ENCODE peak calls at places on chromosomes 5 and 9, in seven cellular contexts. N is aorta; A is ovary; E is GM23248; R is neural progenitor cell; H is fibroblast of lung; Z is effector memory CD4-positive, alpha-beta T cell. M is an unnamed sample.

GRCh38 chr9:115642285-115642684 is 511.3 kb upstream of the PAPPA start:
- DNase-seq in N (no peak), A (no peak), E (no peak), R (no peak), H (no peak), Z (no peak), M (no peak)

GRCh38 chr9:6133346-6134063 is 82.1 kb upstream of the IL33 start:
- DNase-seq in N (no peak), A (no peak), E (peak), R (no peak), H (peak), Z (no peak), M (peak)

GRCh38 chr9:35749515-35750255 is 598 bp downstream of the RGP1 start:
- DNase-seq in N (peak), A (no peak), E (peak), R (peak), H (no peak), Z (peak), M (no peak)

GRCh38 chr9:118059520-118060278 is 355.5 kb downstream of the TLR4 start:
- DNase-seq in N (no peak), A (no peak), E (peak), R (peak), H (peak), Z (no peak), M (peak)

GRCh38 chr5:175124821-175125220 is 319.2 kb downstream of the DRD1 start:
- DNase-seq in N (no peak), A (no peak), E (no peak), R (no peak), H (no peak), Z (no peak), M (no peak)

GRCh38 chr9:114011313-114011712 is 66.8 kb downstream of the AMBP start:
- DNase-seq in N (no peak), A (peak), E (no peak), R (no peak), H (no peak), Z (no peak), M (no peak)

GRCh38 chr9:12833701-12834100 is 58.9 kb downstream of the LURAP1L start:
- DNase-seq in N (no peak), A (no peak), E (no peak), R (no peak), H (no peak), Z (no peak), M (no peak)

GRCh38 chr9:13268469-13268868 is 11.0 kb downstream of the MPDZ start:
- DNase-seq in N (no peak), A (no peak), E (peak), R (no peak), H (peak), Z (no peak), M (peak)

GRCh38 chr5:125398466-125398865 is 652.0 kb upstream of the ZNF608 start:
- DNase-seq in N (no peak), A (no peak), E (no peak), R (no peak), H (no peak), Z (no peak), M (no peak)

GRCh38 chr9:127194881-127195713 is 69.5 kb upstream of the GARNL3 start:
- DNase-seq in N (peak), A (no peak), E (peak), R (no peak), H (peak), Z (no peak), M (no peak)

GRCh38 chr9:136685792-136686533 is 1.3 kb downstream of the AGPAT2 start:
- DNase-seq in N (no peak), A (no peak), E (peak), R (no peak), H (no peak), Z (no peak), M (no peak)

GRCh38 chr9:136686534-136686793 is 793 bp downstream of the AGPAT2 start:
- DNase-seq in N (no peak), A (no peak), E (no peak), R (no peak), H (no peak), Z (no peak), M (no peak)

GRCh38 chr9:136684799-136685198 is 2.5 kb downstream of the AGPAT2 start:
- DNase-seq in N (no peak), A (no peak), E (no peak), R (no peak), H (no peak), Z (no peak), M (no peak)

GRCh38 chr9:136684339-136684738 is 2.9 kb downstream of the AGPAT2 start:
- DNase-seq in N (no peak), A (no peak), E (no peak), R (no peak), H (no peak), Z (no peak), M (no peak)

DNA sequence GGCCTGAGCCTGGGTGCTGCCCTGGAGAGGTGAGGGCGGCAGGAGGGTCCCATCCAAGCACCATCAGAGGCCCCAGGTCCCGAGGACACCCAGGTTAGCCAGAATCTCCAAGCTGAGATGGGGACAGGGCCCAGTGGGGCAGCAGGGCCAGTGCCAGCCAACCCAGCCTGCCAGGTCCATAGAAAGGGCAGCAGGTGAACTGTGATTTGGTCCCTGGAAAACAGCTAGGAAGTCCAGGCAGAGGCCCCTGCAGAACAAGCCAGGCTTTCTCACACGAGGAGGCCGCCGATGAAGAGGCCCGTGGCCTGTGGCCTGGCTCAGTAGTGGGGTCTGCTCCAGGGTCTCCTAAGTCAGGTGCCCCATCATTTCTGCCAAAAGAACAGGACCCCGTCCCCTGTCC is 2.0 kb downstream of the AGPAT2 start:
- DNase-seq in N (no peak), A (no peak), E (no peak), R (no peak), H (no peak), Z (no peak), M (no peak)
- H3K4me3 ChIP-seq in N (no peak), A (no peak), E (no peak), R (no peak), H (no peak), Z (no peak), M (no peak)

DNA sequence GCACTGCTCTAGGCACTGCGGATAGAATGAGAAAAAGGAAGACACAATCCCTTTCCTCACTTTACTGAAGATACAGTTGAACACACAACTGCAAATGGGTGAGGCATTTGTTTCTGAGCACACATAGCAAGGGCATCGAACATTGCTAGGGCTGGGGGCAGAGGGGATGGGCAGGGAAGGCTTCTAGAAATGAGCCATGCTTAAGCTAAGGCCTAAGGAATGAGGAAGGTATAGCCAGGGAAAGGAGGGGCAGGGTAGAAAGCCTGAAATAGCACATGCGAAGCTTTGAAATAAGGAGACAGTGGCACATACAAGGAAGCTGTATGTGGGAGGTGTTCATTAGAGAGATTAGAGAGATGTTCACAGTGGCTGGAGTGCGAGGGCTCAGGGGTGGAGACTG is 92.7 kb downstream of the KIF4B start:
- DNase-seq in N (no peak), A (no peak), E (no peak), R (no peak), H (no peak), Z (no peak), M (no peak)
- H3K4me3 ChIP-seq in N (no peak), A (no peak), E (no peak), R (no peak), H (no peak), Z (no peak), M (no peak)

GRCh38 chr5:117455236-117456233 is 880.9 kb upstream of the SEMA6A start:
- DNase-seq in N (peak), A (no peak), E (no peak), R (peak), H (no peak), Z (no peak), M (no peak)
- H3K4me3 ChIP-seq in N (no peak), A (peak), E (no peak), R (peak), H (no peak), Z (peak), M (no peak)

GRCh38 chr9:107737987-107738743 is 248.6 kb upstream of the KLF4 start:
- DNase-seq in N (peak), A (peak), E (peak), R (no peak), H (peak), Z (no peak), M (peak)
- H3K4me3 ChIP-seq in N (no peak), A (no peak), E (peak), R (no peak), H (no peak), Z (no peak), M (no peak)

GRCh38 chr5:1788828-1789227 is 10.8 kb downstream of the MRPL36 start:
- DNase-seq in N (peak), A (no peak), E (peak), R (peak), H (peak), Z (no peak), M (no peak)
- H3K4me3 ChIP-seq in N (no peak), A (no peak), E (no peak), R (no peak), H (no peak), Z (no peak), M (no peak)

DNA sequence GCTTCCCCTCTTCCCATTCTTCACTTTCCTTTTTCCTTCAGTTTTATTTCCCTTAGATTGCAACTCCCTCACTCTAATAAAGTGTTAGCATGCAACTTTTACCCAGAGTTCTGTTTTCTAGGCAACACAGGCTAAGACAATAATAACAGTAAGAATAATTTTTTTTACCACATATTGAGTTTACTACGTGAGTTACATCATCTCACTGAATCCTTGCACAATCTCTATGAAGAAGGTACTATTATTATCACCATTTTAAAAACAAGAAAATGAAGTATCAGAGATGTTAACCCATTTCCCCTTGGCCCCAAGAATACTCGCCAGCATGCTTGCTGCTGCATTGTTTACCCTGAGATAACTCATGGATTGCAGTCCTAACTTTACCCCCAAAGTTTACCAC is 53.7 kb upstream of the SMIM32 start:
- DNase-seq in N (no peak), A (no peak), E (no peak), R (no peak), H (no peak), Z (no peak), M (no peak)
- H3K4me3 ChIP-seq in N (no peak), A (no peak), E (no peak), R (no peak), H (no peak), Z (no peak), M (no peak)

GRCh38 chr5:173715607-173716006 is 99.2 kb upstream of the BOD1 start:
- DNase-seq in N (no peak), A (no peak), E (peak), R (no peak), H (no peak), Z (no peak), M (no peak)

GRCh38 chr5:173717959-173718358 is 101.5 kb upstream of the BOD1 start:
- DNase-seq in N (no peak), A (no peak), E (no peak), R (no peak), H (no peak), Z (no peak), M (no peak)

GRCh38 chr5:173712609-173713176 is 96.2 kb upstream of the BOD1 start:
- DNase-seq in N (no peak), A (no peak), E (no peak), R (no peak), H (no peak), Z (no peak), M (no peak)

GRCh38 chr5:173716058-173716682 is 99.7 kb upstream of the BOD1 start:
- DNase-seq in N (no peak), A (no peak), E (no peak), R (no peak), H (no peak), Z (no peak), M (no peak)

GRCh38 chr5:173714551-173715428 is 98.3 kb upstream of the BOD1 start:
- DNase-seq in N (no peak), A (no peak), E (peak), R (no peak), H (peak), Z (no peak), M (peak)
- H3K4me3 ChIP-seq in N (no peak), A (no peak), E (no peak), R (no peak), H (no peak), Z (no peak), M (no peak)

DNA sequence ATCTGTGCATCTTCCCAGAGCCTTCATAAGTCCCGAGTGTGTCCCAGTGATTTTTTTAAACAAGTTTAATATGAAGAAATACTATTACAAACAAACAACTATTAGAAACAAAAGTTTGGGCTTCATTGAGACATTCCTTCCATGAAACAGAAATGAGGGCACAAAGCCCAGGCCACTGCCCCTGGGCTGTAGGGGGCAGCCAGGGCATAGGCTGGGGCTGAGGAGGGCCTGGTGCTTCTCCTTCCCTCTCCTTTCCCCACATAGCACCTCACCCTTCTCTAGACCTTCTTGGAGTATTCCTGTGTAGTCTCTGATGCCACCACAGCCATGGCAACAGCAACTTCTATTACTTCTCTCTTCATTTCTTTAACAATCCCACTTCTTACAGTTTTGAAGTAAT is 348.2 kb downstream of the IRX2 start:
- DNase-seq in N (no peak), A (no peak), E (no peak), R (no peak), H (no peak), Z (no peak), M (no peak)
- H3K4me3 ChIP-seq in N (no peak), A (no peak), E (no peak), R (no peak), H (no peak), Z (no peak), M (no peak)

GRCh38 chr5:73908440-73908839 is 282.4 kb downstream of the ARHGEF28 start:
- DNase-seq in N (no peak), A (no peak), E (no peak), R (no peak), H (peak), Z (no peak), M (peak)
- H3K4me3 ChIP-seq in N (no peak), A (no peak), E (no peak), R (no peak), H (no peak), Z (no peak), M (no peak)

GRCh38 chr9:99358668-99359067 is 136.6 kb downstream of the SEC61B start:
- DNase-seq in N (no peak), A (no peak), E (no peak), R (no peak), H (no peak), Z (no peak), M (no peak)
- H3K4me3 ChIP-seq in N (no peak), A (no peak), E (no peak), R (no peak), H (no peak), Z (no peak), M (no peak)

M was measured in fibroblast of mammary gland.